ENCODE peak calls at places on chromosomes 7 and 10, in six cellular contexts. F, W, T, R, Z and J are unnamed samples.

GRCh38 chr10:58178811-58179210 is 88.9 kb downstream of the IPMK start:
- DNase-seq in F (no peak), W (no peak), T (no peak), R (no peak), Z (no peak), J (peak)

GRCh38 chr7:94633025-94633341 is 22.9 kb downstream of the SGCE start:
- DNase-seq in F (no peak), W (no peak), T (no peak), R (no peak), Z (no peak), J (no peak)

GRCh38 chr10:100509241-100509640 is 10.4 kb downstream of the SEC31B start:
- DNase-seq in F (no peak), W (no peak), T (peak), R (no peak), Z (no peak), J (no peak)

GRCh38 chr7:83204715-83205114 is 42.0 kb upstream of the PCLO start:
- DNase-seq in F (no peak), W (no peak), T (no peak), R (no peak), Z (no peak), J (no peak)

GRCh38 chr7:24851791-24852190 is 94.5 kb upstream of the GSDME start:
- DNase-seq in F (no peak), W (no peak), T (peak), R (no peak), Z (no peak), J (peak)

GRCh38 chr10:30384791-30385201 is 35.7 kb upstream of the MTPAP start:
- DNase-seq in F (no peak), W (no peak), T (no peak), R (no peak), Z (no peak), J (peak)

GRCh38 chr7:137480824-137481365 is 137.4 kb upstream of the PTN start:
- DNase-seq in F (no peak), W (no peak), T (no peak), R (no peak), Z (no peak), J (no peak)

GRCh38 chr7:155927905-155928304 is 115.6 kb upstream of the SHH start:
- DNase-seq in F (no peak), W (no peak), T (no peak), R (no peak), Z (no peak), J (no peak)

GRCh38 chr7:44748042-44748947 is at the start of gene ZMIZ2:
- DNase-seq in F (peak), W (peak), T (peak), R (peak), Z (peak), J (peak)

GRCh38 chr10:132148261-132149251 is 38.2 kb upstream of the DPYSL4 start:
- DNase-seq in F (no peak), W (no peak), T (no peak), R (no peak), Z (peak), J (no peak)

GRCh38 chr7:91248996-91249395 is 15.2 kb upstream of the FZD1 start:
- DNase-seq in F (no peak), W (no peak), T (no peak), R (no peak), Z (no peak), J (peak)

GRCh38 chr7:36281945-36282727 is 107.5 kb upstream of the ANLN start:
- DNase-seq in F (no peak), W (no peak), T (no peak), R (no peak), Z (no peak), J (no peak)

GRCh38 chr10:3668276-3668960 is 116.6 kb downstream of the KLF6 start:
- DNase-seq in F (peak), W (no peak), T (no peak), R (peak), Z (peak), J (peak)

GRCh38 chr7:18570890-18571478 is 75.4 kb downstream of the HDAC9 start:
- DNase-seq in F (no peak), W (no peak), T (no peak), R (no peak), Z (no peak), J (peak)

GRCh38 chr7:81725496-81726117 is 44.2 kb downstream of the HGF start:
- DNase-seq in F (no peak), W (no peak), T (no peak), R (no peak), Z (no peak), J (peak)

GRCh38 chr7:27073066-27073465 is 22.7 kb downstream of the HOXA1 start:
- DNase-seq in F (no peak), W (no peak), T (no peak), R (no peak), Z (no peak), J (no peak)

GRCh38 chr10:3265081-3265480 is 92.5 kb upstream of the PITRM1 start:
- DNase-seq in F (no peak), W (no peak), T (no peak), R (no peak), Z (no peak), J (no peak)

GRCh38 chr10:58477122-58477521 is 35.5 kb upstream of the BICC1 start:
- DNase-seq in F (no peak), W (no peak), T (no peak), R (no peak), Z (peak), J (peak)

GRCh38 chr10:62632071-62632809 is 172.3 kb upstream of the ADO start:
- DNase-seq in F (peak), W (no peak), T (no peak), R (peak), Z (no peak), J (no peak)

GRCh38 chr7:130365511-130366441 is 14.5 kb upstream of the CPA1 start:
- DNase-seq in F (peak), W (no peak), T (no peak), R (peak), Z (peak), J (peak)